ENCODE peak calls at places on chromosomes 4 and X, in four cellular contexts. L is hypothalamus, M is ascending aorta, N is Calu3. H is an unnamed sample.

GRCh38 chr4:150308824-150309472 is 230.7 kb downstream of the DCLK2 start:
- DNase-seq in L (no peak), M (no peak), N (no peak), H (peak)

GRCh38 chr4:77996076-77996475 is 61.0 kb upstream of the FRAS1 start:
- DNase-seq in L (no peak), M (no peak), N (no peak), H (no peak)

GRCh38 chr4:89837385-89837995 is 529 bp upstream of the SNCA start:
- DNase-seq in M (no peak), N (peak), L (peak), H (no peak)

GRCh38 chrX:118569676-118570075 is 74.1 kb downstream of the DOCK11 start:
- DNase-seq in M (no peak), L (no peak), N (no peak), H (no peak)

GRCh38 chr4:143773998-143774898 is 73.8 kb upstream of the FREM3 start:
- DNase-seq in L (no peak), M (no peak), N (peak), H (no peak)

GRCh38 chrX:2318371-2318770 is 182.4 kb downstream of the DHRSX start:
- DNase-seq in L (no peak), M (no peak), N (no peak), H (no peak)

GRCh38 chr4:138311771-138312535 is 69.8 kb upstream of the SLC7A11 start:
- DNase-seq in M (no peak), L (no peak), N (no peak), H (no peak)

GRCh38 chrX:13733506-13733905 is 914 bp downstream of the TRAPPC2 start:
- DNase-seq in N (no peak), L (no peak), M (no peak), H (no peak)

GRCh38 chr4:174214102-174214878 is 69.2 kb downstream of the FBXO8 start:
- DNase-seq in M (no peak), N (no peak), L (no peak), H (no peak)

H was measured in pulmonary artery endothelial cell.